ENCODE peak calls at places on chromosomes 2 and 18, in seven cellular contexts. I is upper lobe of right lung; N is HL-60; T is activated CD8-positive, alpha-beta T cell treated with anti-CD3 and anti-CD28 coated beads for 36 hours; W is B cell; A is AG04449; Y is fibroblast of lung. C is an unnamed sample.
A peak's percentile ranks its signal among the peaks of the same experiment; 100 is the strongest.

GRCh38 chr2:778680-779350 is 101.6 kb upstream of the TMEM18 start:
- DNase-seq in I (no peak), N (no peak), T (no peak), W (no peak), A (no peak), Y (no peak), C (no peak)

GRCh38 chr2:211534655-211535054 is 978.3 kb downstream of the CPS1 start:
- DNase-seq in I (no peak), N (no peak), T (no peak), W (no peak), A (no peak), Y (no peak), C (no peak)

GRCh38 chr2:66569321-66569851 is 134.5 kb downstream of the MEIS1 start:
- DNase-seq in I (no peak), N (no peak), T (no peak), W (no peak), A (no peak), Y (peak; percentile 86), C (no peak)

GRCh38 chr2:46299365-46300263 is 2.4 kb downstream of the EPAS1 start:
- DNase-seq in I (peak; percentile 87), N (peak; percentile 59), T (peak; percentile 11), W (peak; percentile 39), A (no peak), Y (peak; percentile 80), C (no peak)

GRCh38 chr2:8605350-8606065 is 76.3 kb upstream of the ID2 start:
- DNase-seq in I (peak; percentile 10), N (no peak), T (no peak), W (no peak), A (no peak), Y (peak; percentile 31), C (no peak)

GRCh38 chr2:151728736-151729415 is 5.4 kb downstream of the NEB start:
- DNase-seq in I (no peak), N (no peak), T (no peak), W (no peak), A (no peak), Y (no peak), C (no peak)

GRCh38 chr2:21067863-21068537 is 24.1 kb upstream of the APOB start:
- DNase-seq in I (no peak), N (no peak), T (no peak), W (no peak), A (no peak), Y (no peak), C (no peak)

GRCh38 chr2:29599946-29600345 is 321.4 kb downstream of the ALK start:
- DNase-seq in I (no peak), N (no peak), T (no peak), W (no peak), A (no peak), Y (no peak), C (no peak)

GRCh38 chr2:241412144-241412543 is 56.1 kb downstream of the FARP2 start:
- DNase-seq in I (no peak), N (no peak), T (peak; percentile 11), W (no peak), A (peak; percentile 51), Y (peak; percentile 94), C (peak; percentile 88)

GRCh38 chr2:188512456-188512855 is 220.8 kb downstream of the GULP1 start:
- DNase-seq in I (no peak), N (no peak), T (no peak), W (no peak), A (no peak), Y (peak; percentile 83), C (no peak)

GRCh38 chr2:37643102-37644078 is 28.1 kb downstream of the CDC42EP3 start:
- DNase-seq in I (no peak), N (peak; percentile 47), T (no peak), W (no peak), A (no peak), Y (no peak), C (no peak)

GRCh38 chr2:208542465-208543041 is 136.0 kb downstream of the PTH2R start:
- DNase-seq in I (no peak), N (no peak), T (no peak), W (no peak), A (no peak), Y (no peak), C (no peak)

GRCh38 chr18:42255908-42256765 is 301.1 kb downstream of the PIK3C3 start:
- DNase-seq in I (no peak), N (no peak), T (no peak), W (no peak), A (no peak), Y (no peak), C (no peak)

GRCh38 chr2:31382452-31383120 is 32.0 kb downstream of the XDH start:
- DNase-seq in I (no peak), N (no peak), T (no peak), W (no peak), A (no peak), Y (peak; percentile 40), C (peak; percentile 54)

GRCh38 chr18:50203801-50204604 is 9.1 kb upstream of the MYO5B start:
- DNase-seq in I (no peak), N (peak; percentile 39), T (peak; percentile 31), W (no peak), A (no peak), Y (peak; percentile 22), C (no peak)

GRCh38 chr18:45851196-45851925 is 25.9 kb downstream of the SIGLEC15 start:
- DNase-seq in I (no peak), N (no peak), T (no peak), W (no peak), A (no peak), Y (peak; percentile 26), C (no peak)

GRCh38 chr18:51621103-51621969 is 423.9 kb upstream of the MEX3C start:
- DNase-seq in I (peak; percentile 64), N (peak; percentile 60), T (peak; percentile 57), W (no peak), A (no peak), Y (peak; percentile 14), C (no peak)

GRCh38 chr2:42844366-42844765 is 52.0 kb upstream of the HAAO start:
- DNase-seq in I (peak; percentile 57), N (no peak), T (no peak), W (no peak), A (no peak), Y (no peak), C (no peak)

GRCh38 chr2:195322324-195322723 is 334.7 kb upstream of the SLC39A10 start:
- DNase-seq in I (no peak), N (no peak), T (no peak), W (no peak), A (no peak), Y (no peak), C (no peak)

GRCh38 chr2:154537024-154537423 is 161.5 kb upstream of the KCNJ3 start:
- DNase-seq in I (no peak), N (no peak), T (no peak), W (no peak), A (no peak), Y (no peak), C (no peak)

GRCh38 chr18:5463390-5463789 is 80.4 kb downstream of the EPB41L3 start:
- DNase-seq in I (peak; percentile 66), N (peak; percentile 62), T (no peak), W (no peak), A (no peak), Y (peak; percentile 93), C (no peak)

GRCh38 chr2:233114421-233114861 is 54.3 kb downstream of the INPP5D start:
- DNase-seq in I (peak; percentile 40), N (no peak), T (peak; percentile 45), W (no peak), A (no peak), Y (no peak), C (no peak)

GRCh38 chr18:32772580-32773186 is at the start of gene KLHL14:
- DNase-seq in I (no peak), N (no peak), T (no peak), W (peak; percentile 18), A (no peak), Y (no peak), C (no peak)

GRCh38 chr2:39368846-39369245 is 68.2 kb downstream of the MAP4K3 start:
- DNase-seq in I (no peak), N (no peak), T (no peak), W (no peak), A (no peak), Y (no peak), C (no peak)

GRCh38 chr2:179438653-179439052 is 174.0 kb upstream of the SESTD1 start:
- DNase-seq in I (no peak), N (no peak), T (no peak), W (no peak), A (no peak), Y (no peak), C (no peak)

GRCh38 chr2:179444056-179444455 is 179.4 kb upstream of the SESTD1 start:
- DNase-seq in I (no peak), N (no peak), T (no peak), W (no peak), A (no peak), Y (peak; percentile 63), C (no peak)

GRCh38 chr2:179441551-179441950 is 176.9 kb upstream of the SESTD1 start:
- DNase-seq in I (no peak), N (no peak), T (no peak), W (no peak), A (no peak), Y (no peak), C (no peak)

GRCh38 chr2:179443175-179443574 is 178.5 kb upstream of the SESTD1 start:
- DNase-seq in I (no peak), N (peak; percentile 35), T (no peak), W (no peak), A (no peak), Y (no peak), C (no peak)

DNA sequence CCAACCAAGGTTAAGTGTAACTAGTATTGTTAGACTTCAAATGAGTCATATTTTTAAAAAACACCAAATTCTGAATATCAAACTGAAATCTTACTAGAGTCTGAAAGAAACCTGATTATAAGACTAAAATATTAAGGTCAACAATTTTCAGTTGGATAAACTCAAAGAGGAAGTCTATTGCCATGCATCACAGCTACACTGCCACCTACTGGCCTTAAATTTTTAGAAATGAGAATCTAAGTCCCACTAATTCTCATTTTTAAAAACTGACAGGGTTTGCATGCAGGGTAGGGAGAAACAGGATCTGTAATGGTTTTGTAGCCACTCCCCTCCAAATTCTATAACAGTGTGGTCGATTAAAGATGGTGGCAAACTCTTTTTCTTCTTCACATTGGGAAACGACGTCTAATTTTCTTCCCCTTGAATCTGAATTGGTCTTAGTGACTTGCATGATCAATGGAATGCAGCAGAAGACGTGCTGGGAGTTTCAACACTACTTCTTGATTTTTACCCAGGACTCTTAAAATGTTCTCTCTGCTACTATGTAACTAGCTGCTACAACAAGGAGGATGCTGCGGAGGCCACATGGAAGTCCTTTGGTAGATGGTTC is 176.1 kb upstream of the SESTD1 start:
- DNase-seq in I (no peak), N (peak; percentile 41), T (no peak), W (peak; percentile 48), A (no peak), Y (peak; percentile 53), C (no peak)
- TF ChIP-seq CTCF in I (peak; percentile 64), N (peak; percentile 42), T (peak; percentile 58), W (peak; percentile 89), A (peak; percentile 45), Y (peak; percentile 48), C (peak; percentile 59)

GRCh38 chr18:76823574-76823973 is 1.2 kb downstream of the ZNF236 start:
- DNase-seq in I (peak; percentile 71), N (no peak), T (no peak), W (peak; percentile 50), A (no peak), Y (peak; percentile 43), C (peak; percentile 84)
- TF ChIP-seq CTCF in I (no peak), N (no peak), T (no peak), W (no peak), A (peak; percentile 63), Y (no peak), C (peak; percentile 33)

GRCh38 chr2:27024188-27024587 is 8.6 kb upstream of the TMEM214 start:
- DNase-seq in I (no peak), N (no peak), T (no peak), W (no peak), A (no peak), Y (no peak), C (no peak)
- TF ChIP-seq CTCF in I (no peak), N (no peak), T (no peak), W (no peak), A (peak; percentile 15), Y (no peak), C (no peak)

GRCh38 chr2:20050712-20051517 is 513 bp downstream of the LAPTM4A start:
- DNase-seq in I (no peak), N (peak; percentile 36), T (peak; percentile 49), W (no peak), A (no peak), Y (peak; percentile 78), C (no peak)
- TF ChIP-seq CTCF in I (no peak), N (no peak), T (no peak), W (no peak), A (peak; percentile 12), Y (peak; percentile 26), C (peak; percentile 25)

C was measured in osteocyte.